ENCODE peak calls at places on chromosomes 12 and 14, in ten cellular contexts. E is left cardiac atrium, Z is type B pancreatic cell, U is LoVo, H is astrocyte of the spinal cord, D is astrocyte of the cerebellum, J is T-helper 9 cell, I is GM20000, F is BJ, S is mucosa of descending colon. P is an unnamed sample.

GRCh38 chr14:53715390-53715730 is 241.3 kb downstream of the BMP4 start:
- DNase-seq in U (peak; percentile 79), I (no peak), E (no peak), H (peak; percentile 76), D (peak; percentile 54), J (no peak), F (peak; percentile 6), Z (no peak), S (no peak), P (peak; percentile 63)

GRCh38 chr14:90505531-90505930 is 108.7 kb downstream of the CALM1 start:
- DNase-seq in H (no peak), F (no peak), Z (no peak), U (no peak), J (no peak), S (no peak), D (no peak), E (no peak), I (no peak), P (no peak)

GRCh38 chr14:106694638-106695393 is 1168.4 kb downstream of the TMEM121 start:
- DNase-seq in D (no peak), H (no peak), F (no peak), I (peak; percentile 59), Z (no peak), E (peak; percentile 25), J (peak; percentile 53), U (peak; percentile 15), S (peak; percentile 35), P (no peak)

GRCh38 chr14:103087343-103087835 is 3.4 kb downstream of the LBHD2 start:
- DNase-seq in S (peak; percentile 22), Z (no peak), H (no peak), F (no peak), U (no peak), I (no peak), D (no peak), J (no peak), E (no peak), P (no peak)

GRCh38 chr14:69719501-69719951 is 47.4 kb upstream of the SRSF5 start:
- DNase-seq in Z (no peak), U (no peak), D (peak; percentile 90), S (no peak), H (peak; percentile 93), J (no peak), E (peak; percentile 71), F (peak; percentile 74), I (no peak), P (no peak)

GRCh38 chr14:104383088-104383805 is 196.3 kb upstream of the C14orf180 start:
- DNase-seq in F (no peak), U (no peak), S (no peak), D (no peak), I (no peak), J (no peak), Z (no peak), H (no peak), E (no peak), P (no peak)

GRCh38 chr12:54689984-54690383 is 41.8 kb upstream of the DCD start:
- DNase-seq in J (no peak), E (no peak), U (no peak), S (no peak), Z (no peak), I (no peak), D (no peak), F (no peak), H (no peak), P (no peak)

GRCh38 chr12:64171715-64172114 is 50.4 kb downstream of the KICS2 start:
- DNase-seq in D (no peak), U (peak; percentile 32), F (no peak), I (no peak), Z (no peak), S (no peak), E (no peak), H (peak; percentile 55), J (no peak), P (no peak)

GRCh38 chr12:53254816-53255545 is 13.1 kb upstream of the ESPL1 start:
- DNase-seq in D (no peak), S (no peak), F (no peak), I (no peak), H (no peak), U (no peak), E (no peak), Z (no peak), J (no peak), P (no peak)

GRCh38 chr14:30337456-30337855 is 221.5 kb upstream of the G2E3 start:
- DNase-seq in E (no peak), F (no peak), H (no peak), Z (no peak), U (no peak), S (no peak), D (no peak), I (no peak), J (no peak), P (no peak)

GRCh38 chr12:102043928-102044327 is 17.9 kb downstream of the WASHC3 start:
- DNase-seq in E (no peak), J (no peak), Z (no peak), S (no peak), I (no peak), F (no peak), U (no peak), D (no peak), H (no peak), P (no peak)

GRCh38 chr12:92294676-92295440 is 149.2 kb upstream of the BTG1 start:
- DNase-seq in S (no peak), U (no peak), J (no peak), H (no peak), Z (no peak), E (no peak), I (no peak), D (no peak), F (no peak), P (no peak)